ENCODE peak calls at places on chromosome 22, in five cellular contexts. D is esophagus squamous epithelium; B is CD8-positive, alpha-beta memory T cell; N is body of pancreas; F is CD4-positive, alpha-beta T cell. E is an unnamed sample.

GRCh38 chr22:22616636-22617035 is 27.8 kb upstream of the GGTLC2 start:
- DNase-seq in F (no peak), D (no peak), N (no peak), B (no peak), E (no peak)

GRCh38 chr22:22555596-22555995 is 3.5 kb downstream of the PRAME start:
- DNase-seq in N (no peak), D (no peak), F (no peak), B (no peak), E (no peak)

GRCh38 chr22:48799227-48799970 is 1028.3 kb downstream of the BRD1 start:
- DNase-seq in B (no peak), D (no peak), N (no peak), F (no peak), E (no peak)

GRCh38 chr22:43228330-43228729 is 41.4 kb upstream of the TTLL12 start:
- DNase-seq in D (no peak), F (no peak), B (no peak), N (no peak), E (no peak)

GRCh38 chr22:42648368-42649260 is 578 bp downstream of the CYB5R3 start:
- DNase-seq in F (peak; percentile 11), B (no peak), N (peak; percentile 88), D (no peak), E (no peak)

GRCh38 chr22:45995405-45996101 is 18.6 kb upstream of the WNT7B start:
- DNase-seq in N (no peak), D (no peak), B (no peak), F (no peak), E (no peak)

GRCh38 chr22:37571258-37571991 is 8.5 kb downstream of the LGALS2 start:
- DNase-seq in B (no peak), F (no peak), N (peak; percentile 59), D (no peak), E (no peak)

GRCh38 chr22:47203554-47203991 is 441.1 kb downstream of the TBC1D22A start:
- DNase-seq in F (no peak), N (peak; percentile 12), D (no peak), B (no peak), E (no peak)

GRCh38 chr22:27146871-27147591 is 489.6 kb downstream of the MIAT start:
- DNase-seq in N (no peak), B (no peak), D (no peak), F (no peak), E (no peak)

GRCh38 chr22:44277404-44278135 is 35.2 kb downstream of the SHISAL1 start:
- DNase-seq in D (no peak), F (no peak), N (no peak), B (no peak), E (no peak)

GRCh38 chr22:40525250-40525884 is 111.2 kb downstream of the MRTFA start:
- DNase-seq in N (peak; percentile 43), D (no peak), B (peak; percentile 55), F (peak; percentile 69), E (no peak)

GRCh38 chr22:50548046-50548912 is 2.6 kb downstream of the KLHDC7B start:
- DNase-seq in F (peak; percentile 64), B (peak; percentile 51), N (no peak), D (no peak), E (no peak)
- H3K27ac ChIP-seq in F (peak overlapping the region; percentile 67), B (peak overlapping the region; percentile 54), N (no peak overlapping the region), D (peak overlapping the region; percentile 49), E (no peak overlapping the region)

DNA sequence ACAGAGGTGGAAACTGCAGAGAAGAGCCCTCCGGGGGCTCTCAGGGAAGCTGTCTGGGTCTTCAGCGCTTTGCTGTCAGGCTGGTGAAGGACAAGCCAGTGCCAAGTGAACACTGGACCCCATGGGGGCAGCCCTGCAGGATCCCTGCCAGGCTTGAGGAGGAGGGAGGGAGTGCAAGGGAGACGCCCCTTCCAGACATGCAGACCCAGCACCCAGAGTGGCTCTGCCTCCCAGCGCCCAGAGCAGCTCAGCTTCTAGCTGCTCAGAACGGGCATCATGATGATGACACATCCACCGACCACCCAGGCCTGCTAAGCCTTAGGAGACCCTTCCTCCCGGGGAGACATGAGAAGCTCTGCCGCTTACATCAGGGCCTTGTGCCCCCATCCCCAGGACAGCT is 39.7 kb downstream of the TBX1 start:
- DNase-seq in N (no peak), D (no peak), F (no peak), B (no peak), E (no peak)
- H3K27ac ChIP-seq in N (no peak overlapping the region), D (no peak overlapping the region), F (no peak overlapping the region), B (no peak overlapping the region), E (no peak overlapping the region)

DNA sequence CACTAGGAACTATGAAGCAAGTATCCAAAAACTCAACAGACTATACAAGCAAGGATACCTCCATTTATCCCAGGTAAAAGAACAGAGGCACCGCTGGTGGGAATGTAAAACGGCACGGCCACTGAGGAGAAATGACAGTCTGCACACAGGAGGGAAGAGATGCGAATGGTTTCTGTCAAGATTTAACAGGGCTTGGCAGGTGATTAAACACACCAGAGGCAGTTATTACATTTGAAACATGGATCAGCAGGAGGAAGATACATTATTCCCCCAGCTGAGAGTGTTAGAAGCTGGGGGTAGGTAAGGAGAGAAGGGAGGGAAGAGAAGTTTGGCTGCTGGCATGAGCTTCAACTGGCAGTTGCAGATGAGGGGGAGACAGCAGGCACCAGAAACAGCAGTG is 30.2 kb downstream of the ATP6V1E1 start:
- DNase-seq in D (no peak), F (no peak), N (no peak), B (no peak), E (no peak)
- H3K27ac ChIP-seq in D (no peak overlapping the region), F (no peak overlapping the region), N (no peak overlapping the region), B (no peak overlapping the region), E (no peak overlapping the region)

DNA sequence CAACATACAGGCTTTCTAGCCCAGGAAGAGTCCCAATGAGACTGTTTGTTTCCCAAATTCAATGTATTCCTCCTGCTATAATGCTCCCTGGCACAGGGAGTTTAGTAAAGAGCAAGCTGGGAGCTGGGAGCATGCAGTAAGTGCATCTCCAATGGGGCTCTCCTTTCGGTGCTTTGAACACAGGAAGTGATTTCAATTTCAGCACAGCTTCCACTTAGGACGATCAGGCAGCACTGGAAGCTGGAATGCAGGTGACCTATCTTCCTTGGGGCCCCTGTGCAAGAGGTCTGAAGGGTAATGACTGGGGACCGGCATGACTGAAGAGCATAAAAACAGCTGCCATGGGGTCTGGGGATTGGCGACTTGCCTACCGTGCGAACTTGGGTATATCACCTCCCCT is 76.0 kb downstream of the LARGE1 start:
- DNase-seq in F (no peak), N (no peak), B (no peak), D (no peak), E (no peak)
- H3K27ac ChIP-seq in F (no peak overlapping the region), N (no peak overlapping the region), B (no peak overlapping the region), D (no peak overlapping the region), E (no peak overlapping the region)